ENCODE peak calls at places on chromosomes 13 and 19, in five cellular contexts. G is DMS153; U is neural progenitor cell; R is stimulated activated CD4-positive, alpha-beta T cell treated with anti-CD3 and anti-CD28 coated beads, Interleukin-4, amount 100 ng/mL, for 48 hours; I is mucosa of gallbladder. X is an unnamed sample.

GRCh38 chr19:46393456-46394397 is 19.6 kb downstream of the CCDC8 start:
- DNase-seq in G (no peak), U (no peak), R (no peak), I (no peak), X (no peak)

GRCh38 chr19:54955356-54955755 is 8.0 kb upstream of the NLRP7 start:
- DNase-seq in I (no peak), R (no peak), U (no peak), G (no peak), X (no peak)

GRCh38 chr13:102369303-102369702 is 32.5 kb downstream of the FGF14 start:
- DNase-seq in I (peak), G (peak), U (no peak), R (no peak), X (no peak)

GRCh38 chr13:21853779-21854178 is 182.9 kb downstream of the FGF9 start:
- DNase-seq in U (no peak), G (no peak), I (no peak), R (no peak), X (no peak)

GRCh38 chr13:70960841-70961443 is 852.7 kb upstream of the KLHL1 start:
- DNase-seq in I (peak), G (no peak), R (no peak), U (peak), X (no peak)

GRCh38 chr13:45231722-45232121 is 30.9 kb upstream of the KCTD4 start:
- DNase-seq in G (peak), R (no peak), I (no peak), U (no peak), X (no peak)

GRCh38 chr13:65946387-65946786 is 1283.7 kb downstream of the PCDH9 start:
- DNase-seq in R (no peak), U (no peak), I (no peak), G (no peak), X (no peak)

GRCh38 chr13:93786846-93787245 is 560.2 kb downstream of the GPC6 start:
- DNase-seq in G (no peak), I (no peak), R (no peak), U (no peak), X (no peak)

GRCh38 chr13:82693607-82694006 is 1188.7 kb downstream of the SLITRK1 start:
- DNase-seq in I (no peak), R (no peak), G (no peak), U (no peak), X (no peak)

GRCh38 chr19:41442473-41443360 is at the start of gene ERICH4:
- DNase-seq in U (no peak), G (no peak), I (no peak), R (no peak), X (no peak)

GRCh38 chr13:43544011-43544410 is 242.8 kb downstream of the ENOX1 start:
- DNase-seq in G (no peak), R (no peak), U (no peak), I (no peak), X (no peak)

GRCh38 chr13:37029617-37030016 is 29.0 kb downstream of the EXOSC8 start:
- DNase-seq in U (no peak), I (no peak), G (no peak), R (no peak), X (no peak)

GRCh38 chr19:47226426-47227346 is 4.3 kb downstream of the BBC3 start:
- DNase-seq in G (peak), U (peak), I (peak), R (no peak), X (peak)

GRCh38 chr19:30666301-30666803 is 294.2 kb downstream of the ZNF536 start:
- DNase-seq in R (peak), I (peak), G (no peak), U (peak), X (peak)